ENCODE peak calls at places on chromosome 14, in nine cellular contexts. D, Y, O, X, W, Q, J, K and V are unnamed samples.

GRCh38 chr14:87489196-87489819 is 503.7 kb downstream of the GALC start:
- DNase-seq in J (no peak), X (no peak), Y (no peak), K (no peak), W (no peak), Q (no peak), O (no peak), D (no peak), V (no peak)

GRCh38 chr14:34065222-34065621 is 114.3 kb upstream of the EGLN3 start:
- DNase-seq in J (no peak), D (no peak), O (no peak), Y (no peak), K (no peak), X (no peak), W (no peak), Q (no peak), V (no peak)

GRCh38 chr14:56487090-56487667 is 92.4 kb upstream of the TMEM260 start:
- DNase-seq in Y (no peak), D (no peak), W (peak; percentile 17), J (no peak), K (no peak), Q (peak; percentile 5), X (no peak), O (no peak), V (no peak)

GRCh38 chr14:61662437-61663311 is 32.6 kb upstream of the HIF1A start:
- DNase-seq in Q (peak; percentile 54), X (no peak), Y (peak; percentile 13), W (peak; percentile 76), J (no peak), O (peak; percentile 59), D (no peak), K (peak; percentile 41), V (peak; percentile 35)

GRCh38 chr14:79732911-79733310 is 478.4 kb downstream of the DIO2 start:
- DNase-seq in X (no peak), J (no peak), O (no peak), Q (no peak), K (no peak), D (no peak), Y (no peak), W (no peak), V (no peak)

GRCh38 chr14:100640481-100641273 is 53.5 kb upstream of the BEGAIN start:
- DNase-seq in X (no peak), Q (no peak), Y (no peak), J (no peak), K (peak; percentile 57), D (no peak), W (no peak), O (no peak), V (peak; percentile 37)

GRCh38 chr14:91963465-91963864 is 16.0 kb upstream of the FBLN5 start:
- DNase-seq in W (no peak), O (no peak), K (no peak), J (no peak), Y (no peak), X (no peak), D (no peak), Q (no peak), V (no peak)

GRCh38 chr14:30657606-30658163 is 35.6 kb downstream of the SCFD1 start:
- DNase-seq in X (no peak), W (peak; percentile 17), D (no peak), Y (no peak), K (no peak), O (peak; percentile 39), Q (no peak), J (no peak), V (no peak)

GRCh38 chr14:90510208-90510607 is 113.4 kb downstream of the CALM1 start:
- DNase-seq in O (no peak), J (peak; percentile 83), Y (no peak), K (peak; percentile 81), W (no peak), X (no peak), Q (no peak), D (peak; percentile 86), V (peak; percentile 88)

GRCh38 chr14:103522028-103522581 is 525 bp downstream of the CKB start:
- DNase-seq in Q (peak; percentile 48), W (no peak), J (peak; percentile 76), K (no peak), Y (no peak), O (no peak), X (peak; percentile 72), D (peak; percentile 81), V (no peak)

GRCh38 chr14:37597538-37598084 is 2.2 kb downstream of the TTC6 start:
- DNase-seq in K (peak; percentile 75), D (peak; percentile 57), J (peak; percentile 61), X (no peak), Q (no peak), W (peak; percentile 45), Y (no peak), O (no peak), V (peak; percentile 69)

GRCh38 chr14:33475623-33476022 is 475.3 kb downstream of the EGLN3 start:
- DNase-seq in Y (peak; percentile 11), O (peak; percentile 58), X (no peak), Q (no peak), J (no peak), W (peak; percentile 27), D (no peak), K (peak; percentile 73), V (peak; percentile 47)

GRCh38 chr14:105059035-105059916 is 6.0 kb downstream of the GPR132 start:
- DNase-seq in K (no peak), D (no peak), W (no peak), O (no peak), Q (no peak), X (no peak), J (peak; percentile 56), Y (no peak), V (no peak)

GRCh38 chr14:88168498-88169165 is 154.4 kb downstream of the KCNK10 start:
- DNase-seq in K (peak; percentile 51), X (no peak), W (peak; percentile 55), O (peak; percentile 50), Y (peak; percentile 22), J (no peak), D (no peak), Q (peak; percentile 36), V (peak; percentile 57)

GRCh38 chr14:61034416-61035100 is 53.5 kb downstream of the SLC38A6 start:
- DNase-seq in D (no peak), K (peak; percentile 15), Y (no peak), W (no peak), X (no peak), J (no peak), O (no peak), Q (no peak), V (no peak)

GRCh38 chr14:39430762-39431415 is 1.3 kb downstream of the FBXO33 start:
- DNase-seq in Q (peak; percentile 30), O (peak; percentile 38), J (no peak), Y (no peak), W (peak; percentile 4), X (no peak), D (peak; percentile 65), K (no peak), V (no peak)

GRCh38 chr14:83217492-83217891 is 1683.8 kb upstream of the SEL1L start:
- DNase-seq in O (no peak), K (no peak), J (peak; percentile 75), X (no peak), W (no peak), Q (no peak), Y (peak; percentile 21), D (no peak), V (no peak)

GRCh38 chr14:49692895-49693737 is at the start of gene KLHDC1:
- DNase-seq in D (peak; percentile 95), K (peak; percentile 89), Y (peak; percentile 75), W (peak; percentile 78), Q (peak; percentile 69), J (peak; percentile 90), X (peak; percentile 89), O (peak; percentile 66), V (peak; percentile 84)

GRCh38 chr14:65179918-65180724 is 77.8 kb upstream of the MAX start:
- DNase-seq in J (peak; percentile 81), O (no peak), X (peak; percentile 43), K (peak; percentile 42), D (peak; percentile 67), Q (no peak), Y (no peak), W (peak; percentile 73), V (peak; percentile 67)
- TF ChIP-seq EP300 in J (no peak), O (no peak), X (no peak), K (no peak), D (no peak), Q (no peak), Y (no peak), W (no peak), V (no peak)

GRCh38 chr14:73712071-73712506 is 2.1 kb downstream of the PNMA1 start:
- DNase-seq in K (no peak), W (no peak), J (no peak), Y (no peak), D (no peak), X (no peak), O (no peak), Q (no peak), V (no peak)
- TF ChIP-seq POLR2A in K (no peak), W (no peak), J (no peak), Y (no peak), D (no peak), X (no peak), O (no peak), Q (no peak), V (no peak)

DNA sequence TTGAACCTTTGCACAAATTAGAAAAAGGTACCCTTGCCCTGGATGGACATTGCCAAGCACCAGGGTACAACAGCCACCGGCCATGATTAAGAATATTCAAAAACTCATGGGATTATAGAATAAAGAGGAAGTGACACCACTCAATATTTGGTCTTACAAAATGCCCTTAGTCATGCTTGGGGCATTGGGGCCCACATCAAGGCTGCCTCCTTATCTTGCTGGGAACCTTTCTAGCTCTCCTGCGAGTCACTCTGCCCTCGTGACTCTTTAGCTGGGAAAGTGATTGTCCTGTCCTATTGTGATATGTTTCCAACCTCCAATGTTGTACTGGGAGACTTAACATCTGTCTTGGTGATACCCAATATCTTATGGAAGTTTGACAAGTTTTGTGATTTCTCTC is 57.8 kb downstream of the GTF2A1 start:
- DNase-seq in X (no peak), O (no peak), Q (peak; percentile 75), Y (no peak), W (peak; percentile 40), K (no peak), D (no peak), J (no peak), V (no peak)
- TF ChIP-seq EP300 in X (no peak), O (no peak), Q (peak; percentile 41), Y (no peak), W (no peak), K (no peak), D (no peak), J (no peak), V (no peak)

GRCh38 chr14:21264025-21264801 is 5.0 kb downstream of the HNRNPC start:
- DNase-seq in K (no peak), X (no peak), Y (no peak), J (no peak), W (no peak), Q (no peak), O (no peak), D (no peak), V (no peak)

GRCh38 chr14:21258889-21259787 is 10.1 kb downstream of the HNRNPC start:
- DNase-seq in O (no peak), X (no peak), W (no peak), Y (no peak), J (no peak), K (no peak), Q (no peak), D (no peak), V (no peak)

GRCh38 chr14:21263284-21264024 is 5.8 kb downstream of the HNRNPC start:
- DNase-seq in D (no peak), X (no peak), O (no peak), J (no peak), K (no peak), W (no peak), Y (no peak), Q (no peak), V (no peak)

GRCh38 chr14:21261824-21262223 is 7.4 kb downstream of the HNRNPC start:
- DNase-seq in J (no peak), O (no peak), Y (no peak), W (no peak), Q (no peak), X (no peak), K (no peak), D (no peak), V (no peak)

GRCh38 chr14:21262410-21262809 is 6.8 kb downstream of the HNRNPC start:
- DNase-seq in D (no peak), X (no peak), Y (no peak), O (no peak), J (no peak), W (no peak), Q (no peak), K (no peak), V (no peak)
- TF ChIP-seq POLR2A in D (no peak), X (no peak), Y (no peak), O (peak; percentile 38), J (no peak), W (no peak), Q (peak; percentile 4), K (no peak), V (no peak)